ENCODE peak calls at places on chromosomes 5 and 9, in ten cellular contexts. One of them, this sample, is unnamed.
A peak's percentile ranks its signal among the peaks of the same experiment; 100 is the strongest.

GRCh38 chr5:58543723-58544122 is 39.2 kb upstream of the RAB3C start:
- DNase-seq in endothelial cell of umbilical vein: no peak
- DNase-seq in A549: no peak
- DNase-seq in uterus: no peak
- DNase-seq in H1: no peak
- DNase-seq in adrenal gland: no peak
- DNase-seq in right lobe of liver: no peak
- DNase-seq in tibial nerve: no peak
- DNase-seq in HepG2: no peak
- DNase-seq in body of pancreas: no peak
- DNase-seq in this sample: no peak

GRCh38 chr5:74648835-74649286 is 8.3 kb upstream of the ENC1 start:
- DNase-seq in endothelial cell of umbilical vein: peak; percentile 69
- DNase-seq in A549: peak; percentile 77
- DNase-seq in uterus: no peak
- DNase-seq in H1: no peak
- DNase-seq in adrenal gland: peak; percentile 27
- DNase-seq in right lobe of liver: no peak
- DNase-seq in tibial nerve: no peak
- DNase-seq in HepG2: peak; percentile 62
- DNase-seq in body of pancreas: peak; percentile 48
- DNase-seq in this sample: peak; percentile 32

GRCh38 chr5:168346417-168346816 is 55.0 kb downstream of the WWC1 start:
- DNase-seq in endothelial cell of umbilical vein: no peak
- DNase-seq in A549: no peak
- DNase-seq in uterus: no peak
- DNase-seq in H1: no peak
- DNase-seq in adrenal gland: no peak
- DNase-seq in right lobe of liver: no peak
- DNase-seq in tibial nerve: no peak
- DNase-seq in HepG2: no peak
- DNase-seq in body of pancreas: peak; percentile 62
- DNase-seq in this sample: peak; percentile 51

GRCh38 chr9:101485873-101486692 is 47.6 kb upstream of the RNF20 start:
- DNase-seq in endothelial cell of umbilical vein: no peak
- DNase-seq in A549: peak; percentile 58
- DNase-seq in uterus: peak; percentile 41
- DNase-seq in H1: peak; percentile 25
- DNase-seq in adrenal gland: peak; percentile 32
- DNase-seq in right lobe of liver: peak; percentile 48
- DNase-seq in tibial nerve: no peak
- DNase-seq in HepG2: no peak
- DNase-seq in body of pancreas: peak; percentile 44
- DNase-seq in this sample: peak; percentile 36

GRCh38 chr5:159338143-159338542 is 7.9 kb upstream of the IL12B start:
- DNase-seq in endothelial cell of umbilical vein: no peak
- DNase-seq in A549: no peak
- DNase-seq in uterus: no peak
- DNase-seq in H1: no peak
- DNase-seq in adrenal gland: no peak
- DNase-seq in right lobe of liver: no peak
- DNase-seq in tibial nerve: no peak
- DNase-seq in HepG2: no peak
- DNase-seq in body of pancreas: no peak
- DNase-seq in this sample: no peak

GRCh38 chr5:75044406-75044805 is 8.0 kb downstream of the GCNT4 start:
- DNase-seq in endothelial cell of umbilical vein: no peak
- DNase-seq in A549: no peak
- DNase-seq in uterus: no peak
- DNase-seq in H1: no peak
- DNase-seq in adrenal gland: peak; percentile 93
- DNase-seq in right lobe of liver: peak; percentile 87
- DNase-seq in tibial nerve: no peak
- DNase-seq in HepG2: no peak
- DNase-seq in body of pancreas: no peak
- DNase-seq in this sample: no peak

GRCh38 chr5:45677524-45677923 is 18.7 kb downstream of the HCN1 start:
- DNase-seq in endothelial cell of umbilical vein: no peak
- DNase-seq in A549: no peak
- DNase-seq in uterus: no peak
- DNase-seq in H1: no peak
- DNase-seq in adrenal gland: no peak
- DNase-seq in right lobe of liver: no peak
- DNase-seq in tibial nerve: no peak
- DNase-seq in HepG2: no peak
- DNase-seq in body of pancreas: no peak
- DNase-seq in this sample: no peak

GRCh38 chr5:78805474-78806124 is 157.0 kb upstream of the LHFPL2 start:
- DNase-seq in endothelial cell of umbilical vein: no peak
- DNase-seq in A549: no peak
- DNase-seq in uterus: no peak
- DNase-seq in H1: no peak
- DNase-seq in adrenal gland: no peak
- DNase-seq in right lobe of liver: no peak
- DNase-seq in tibial nerve: no peak
- DNase-seq in HepG2: no peak
- DNase-seq in body of pancreas: no peak
- DNase-seq in this sample: no peak

GRCh38 chr5:157828949-157829639 is 29.9 kb downstream of the CLINT1 start:
- DNase-seq in endothelial cell of umbilical vein: peak; percentile 19
- DNase-seq in A549: peak; percentile 13
- DNase-seq in uterus: no peak
- DNase-seq in H1: no peak
- DNase-seq in adrenal gland: no peak
- DNase-seq in right lobe of liver: no peak
- DNase-seq in tibial nerve: no peak
- DNase-seq in HepG2: no peak
- DNase-seq in body of pancreas: no peak
- DNase-seq in this sample: no peak

GRCh38 chr5:168578506-168579205 is 512 bp downstream of the PANK3 start:
- DNase-seq in endothelial cell of umbilical vein: no peak
- DNase-seq in A549: peak; percentile 55
- DNase-seq in uterus: no peak
- DNase-seq in H1: no peak
- DNase-seq in adrenal gland: no peak
- DNase-seq in right lobe of liver: no peak
- DNase-seq in tibial nerve: no peak
- DNase-seq in HepG2: peak; percentile 51
- DNase-seq in body of pancreas: peak; percentile 62
- DNase-seq in this sample: no peak

GRCh38 chr5:39185761-39186160 is 33.6 kb downstream of the FYB1 start:
- DNase-seq in endothelial cell of umbilical vein: no peak
- DNase-seq in A549: no peak
- DNase-seq in uterus: no peak
- DNase-seq in H1: no peak
- DNase-seq in adrenal gland: no peak
- DNase-seq in right lobe of liver: no peak
- DNase-seq in tibial nerve: no peak
- DNase-seq in HepG2: no peak
- DNase-seq in body of pancreas: no peak
- DNase-seq in this sample: no peak

GRCh38 chr5:39187873-39188731 is 31.3 kb downstream of the FYB1 start:
- DNase-seq in endothelial cell of umbilical vein: no peak
- DNase-seq in A549: no peak
- DNase-seq in uterus: no peak
- DNase-seq in H1: no peak
- DNase-seq in adrenal gland: no peak
- DNase-seq in right lobe of liver: no peak
- DNase-seq in tibial nerve: no peak
- DNase-seq in HepG2: no peak
- DNase-seq in body of pancreas: no peak
- DNase-seq in this sample: no peak

GRCh38 chr5:39186289-39186688 is 33.1 kb downstream of the FYB1 start:
- DNase-seq in endothelial cell of umbilical vein: no peak
- DNase-seq in A549: no peak
- DNase-seq in uterus: no peak
- DNase-seq in H1: no peak
- DNase-seq in adrenal gland: no peak
- DNase-seq in right lobe of liver: no peak
- DNase-seq in tibial nerve: no peak
- DNase-seq in HepG2: no peak
- DNase-seq in body of pancreas: no peak
- DNase-seq in this sample: no peak

GRCh38 chr5:39189297-39189955 is 29.9 kb downstream of the FYB1 start:
- DNase-seq in endothelial cell of umbilical vein: no peak
- DNase-seq in A549: no peak
- DNase-seq in uterus: no peak
- DNase-seq in H1: no peak
- DNase-seq in adrenal gland: no peak
- DNase-seq in right lobe of liver: no peak
- DNase-seq in tibial nerve: no peak
- DNase-seq in HepG2: no peak
- DNase-seq in body of pancreas: no peak
- DNase-seq in this sample: no peak

DNA sequence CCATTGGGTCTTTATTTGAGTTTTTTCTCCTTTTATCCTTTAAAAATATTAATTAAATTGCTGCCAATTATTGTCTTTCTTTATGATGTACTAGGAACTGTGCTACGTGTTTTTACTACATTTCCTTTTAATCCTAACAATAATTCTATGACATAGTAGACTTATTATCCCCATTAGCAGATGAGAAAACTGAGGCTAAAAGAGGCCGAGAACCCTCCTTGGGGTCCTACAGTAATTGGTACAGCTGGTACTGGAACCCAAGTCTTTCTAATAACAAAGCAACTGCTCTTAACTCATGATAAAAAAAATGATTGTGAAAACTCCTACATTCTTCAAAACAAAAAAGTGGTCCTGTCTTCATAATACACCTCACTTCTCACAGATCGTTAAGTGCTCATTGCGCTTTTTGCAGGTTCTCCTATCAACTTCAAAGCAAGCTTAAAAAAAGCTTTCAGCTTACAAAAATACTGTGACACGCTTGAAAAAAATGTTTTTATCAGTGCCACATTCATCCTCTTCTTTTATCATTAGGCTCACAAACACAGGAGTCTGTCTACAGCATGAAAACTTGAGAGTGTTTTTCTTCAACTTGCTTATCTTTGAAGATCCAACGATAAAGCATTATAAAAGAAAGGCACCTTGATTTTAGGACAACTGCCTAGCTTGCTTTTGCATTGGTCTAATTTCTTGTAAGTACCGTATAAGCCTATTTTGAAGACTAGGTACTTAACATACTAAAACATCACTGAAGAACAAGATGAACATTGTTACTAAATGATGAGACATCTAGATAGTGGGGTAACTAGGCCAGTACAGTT is 32.4 kb downstream of the FYB1 start:
- DNase-seq in endothelial cell of umbilical vein: no peak
- DNase-seq in A549: no peak
- DNase-seq in uterus: no peak
- DNase-seq in H1: no peak
- DNase-seq in adrenal gland: no peak
- DNase-seq in right lobe of liver: no peak
- DNase-seq in tibial nerve: no peak
- DNase-seq in HepG2: no peak
- DNase-seq in body of pancreas: no peak
- DNase-seq in this sample: no peak
- TF ChIP-seq POLR2A in endothelial cell of umbilical vein: no peak
- TF ChIP-seq POLR2A in A549: no peak
- TF ChIP-seq POLR2A in uterus: no peak
- TF ChIP-seq POLR2A in H1: no peak
- TF ChIP-seq POLR2A in adrenal gland: no peak
- TF ChIP-seq POLR2A in right lobe of liver: no peak
- TF ChIP-seq POLR2A in tibial nerve: no peak
- TF ChIP-seq POLR2A in HepG2: no peak
- TF ChIP-seq POLR2A in body of pancreas: no peak
- TF ChIP-seq POLR2A in this sample: no peak

GRCh38 chr9:6703898-6704639 is 53.7 kb upstream of the KDM4C start:
- DNase-seq in endothelial cell of umbilical vein: peak; percentile 86
- DNase-seq in A549: peak; percentile 94
- DNase-seq in uterus: peak; percentile 74
- DNase-seq in H1: peak; percentile 94
- DNase-seq in adrenal gland: peak; percentile 89
- DNase-seq in right lobe of liver: peak; percentile 95
- DNase-seq in tibial nerve: peak; percentile 55
- DNase-seq in HepG2: peak; percentile 68
- DNase-seq in body of pancreas: peak; percentile 88
- DNase-seq in this sample: peak; percentile 62
- TF ChIP-seq POLR2A in endothelial cell of umbilical vein: peak; percentile 79
- TF ChIP-seq POLR2A in A549: peak; percentile 90
- TF ChIP-seq POLR2A in uterus: peak; percentile 34
- TF ChIP-seq POLR2A in H1: peak; percentile 92
- TF ChIP-seq POLR2A in adrenal gland: peak; percentile 52
- TF ChIP-seq POLR2A in right lobe of liver: peak; percentile 69
- TF ChIP-seq POLR2A in tibial nerve: peak; percentile 8
- TF ChIP-seq POLR2A in HepG2: peak; percentile 45
- TF ChIP-seq POLR2A in body of pancreas: peak; percentile 67
- TF ChIP-seq POLR2A in this sample: peak; percentile 23

GRCh38 chr9:70478963-70479641 is 64.6 kb upstream of the KLF9 start:
- DNase-seq in endothelial cell of umbilical vein: peak; percentile 28
- DNase-seq in A549: no peak
- DNase-seq in uterus: no peak
- DNase-seq in H1: no peak
- DNase-seq in adrenal gland: no peak
- DNase-seq in right lobe of liver: peak; percentile 88
- DNase-seq in tibial nerve: peak; percentile 69
- DNase-seq in HepG2: no peak
- DNase-seq in body of pancreas: peak; percentile 91
- DNase-seq in this sample: peak; percentile 91
- TF ChIP-seq POLR2A in endothelial cell of umbilical vein: no peak
- TF ChIP-seq POLR2A in A549: no peak
- TF ChIP-seq POLR2A in uterus: no peak
- TF ChIP-seq POLR2A in H1: no peak
- TF ChIP-seq POLR2A in adrenal gland: no peak
- TF ChIP-seq POLR2A in right lobe of liver: peak; percentile 17
- TF ChIP-seq POLR2A in tibial nerve: no peak
- TF ChIP-seq POLR2A in HepG2: no peak
- TF ChIP-seq POLR2A in body of pancreas: no peak
- TF ChIP-seq POLR2A in this sample: no peak

GRCh38 chr9:120901704-120902103 is 24.7 kb upstream of the PHF19 start:
- DNase-seq in endothelial cell of umbilical vein: no peak
- DNase-seq in A549: no peak
- DNase-seq in uterus: no peak
- DNase-seq in H1: no peak
- DNase-seq in adrenal gland: no peak
- DNase-seq in right lobe of liver: no peak
- DNase-seq in tibial nerve: no peak
- DNase-seq in HepG2: no peak
- DNase-seq in body of pancreas: no peak
- DNase-seq in this sample: no peak

GRCh38 chr9:120904999-120905793 is 21.4 kb downstream of the TRAF1 start:
- DNase-seq in endothelial cell of umbilical vein: no peak
- DNase-seq in A549: no peak
- DNase-seq in uterus: no peak
- DNase-seq in H1: no peak
- DNase-seq in adrenal gland: no peak
- DNase-seq in right lobe of liver: no peak
- DNase-seq in tibial nerve: no peak
- DNase-seq in HepG2: no peak
- DNase-seq in body of pancreas: no peak
- DNase-seq in this sample: no peak

GRCh38 chr9:120904061-120904998 is 22.3 kb downstream of the TRAF1 start:
- DNase-seq in endothelial cell of umbilical vein: no peak
- DNase-seq in A549: no peak
- DNase-seq in uterus: no peak
- DNase-seq in H1: no peak
- DNase-seq in adrenal gland: no peak
- DNase-seq in right lobe of liver: no peak
- DNase-seq in tibial nerve: no peak
- DNase-seq in HepG2: no peak
- DNase-seq in body of pancreas: peak; percentile 21
- DNase-seq in this sample: no peak

GRCh38 chr9:120902286-120902685 is 24.3 kb downstream of the TRAF1 start:
- DNase-seq in endothelial cell of umbilical vein: no peak
- DNase-seq in A549: no peak
- DNase-seq in uterus: no peak
- DNase-seq in H1: no peak
- DNase-seq in adrenal gland: no peak
- DNase-seq in right lobe of liver: no peak
- DNase-seq in tibial nerve: no peak
- DNase-seq in HepG2: no peak
- DNase-seq in body of pancreas: no peak
- DNase-seq in this sample: no peak

GRCh38 chr9:120902824-120903608 is 23.6 kb downstream of the TRAF1 start:
- DNase-seq in endothelial cell of umbilical vein: no peak
- DNase-seq in A549: no peak
- DNase-seq in uterus: no peak
- DNase-seq in H1: no peak
- DNase-seq in adrenal gland: no peak
- DNase-seq in right lobe of liver: no peak
- DNase-seq in tibial nerve: no peak
- DNase-seq in HepG2: no peak
- DNase-seq in body of pancreas: no peak
- DNase-seq in this sample: no peak
- TF ChIP-seq POLR2A in endothelial cell of umbilical vein: no peak
- TF ChIP-seq POLR2A in A549: no peak
- TF ChIP-seq POLR2A in uterus: no peak
- TF ChIP-seq POLR2A in H1: no peak
- TF ChIP-seq POLR2A in adrenal gland: no peak
- TF ChIP-seq POLR2A in right lobe of liver: no peak
- TF ChIP-seq POLR2A in tibial nerve: no peak
- TF ChIP-seq POLR2A in HepG2: no peak
- TF ChIP-seq POLR2A in body of pancreas: no peak
- TF ChIP-seq POLR2A in this sample: no peak